ENCODE peak calls at places on chromosomes 13 and 19, in nine cellular contexts. P is colonic mucosa, M is esophagus squamous epithelium, I is heart left ventricle, N is brain microvascular endothelial cell, K is aorta, H is neuronal stem cell, Q is pancreas, L is mesenchymal stem cell. R is an unnamed sample.

GRCh38 chr13:113029487-113030258 is 60.7 kb downstream of the MCF2L start:
- DNase-seq in P (peak), M (no peak), I (no peak), N (no peak), K (no peak), H (peak), Q (peak), L (peak), R (peak)

GRCh38 chr19:49515767-49516166 is 3.3 kb downstream of the FCGRT start:
- DNase-seq in P (no peak), M (no peak), I (no peak), N (no peak), K (no peak), H (no peak), Q (no peak), L (peak), R (no peak)

GRCh38 chr13:96141032-96141431 is 51.1 kb downstream of the HS6ST3 start:
- DNase-seq in P (no peak), M (no peak), I (no peak), N (no peak), K (no peak), H (no peak), Q (no peak), L (peak), R (peak)

GRCh38 chr13:31385534-31385933 is 185.8 kb downstream of the B3GLCT start:
- DNase-seq in P (peak), M (no peak), I (no peak), N (no peak), K (no peak), H (no peak), Q (no peak), L (no peak), R (peak)

GRCh38 chr19:56839665-56840451 is 668 bp downstream of the PEG3 start:
- DNase-seq in P (peak), M (peak), I (peak), N (peak), K (peak), H (peak), Q (peak), L (no peak), R (peak)

GRCh38 chr13:113447596-113447995 is 5.7 kb downstream of the ADPRHL1 start:
- DNase-seq in P (no peak), M (no peak), I (no peak), N (no peak), K (no peak), H (no peak), Q (peak), L (no peak), R (no peak)

GRCh38 chr13:82571653-82572052 is 1310.6 kb downstream of the SLITRK1 start:
- DNase-seq in P (no peak), M (no peak), I (no peak), N (no peak), K (no peak), H (no peak), Q (no peak), L (no peak), R (no peak)

GRCh38 chr13:111203742-111204386 is 88.8 kb downstream of the ARHGEF7 start:
- DNase-seq in P (no peak), M (no peak), I (no peak), N (no peak), K (no peak), H (no peak), Q (no peak), L (no peak), R (no peak)

GRCh38 chr19:14686411-14686810 is 3.4 kb upstream of the ZNF333 start:
- DNase-seq in P (no peak), M (no peak), I (no peak), N (no peak), K (no peak), H (no peak), Q (no peak), L (peak), R (peak)

GRCh38 chr19:10424011-10424637 is 3.8 kb downstream of the PDE4A start:
- DNase-seq in P (peak), M (no peak), I (peak), N (peak), K (peak), H (peak), Q (peak), L (peak), R (peak)

GRCh38 chr13:62418872-62419271 is 1003.2 kb upstream of the PCDH20 start:
- DNase-seq in P (no peak), M (no peak), I (no peak), N (no peak), K (no peak), H (no peak), Q (no peak), L (no peak), R (peak)

GRCh38 chr13:98239156-98240076 is 62.3 kb upstream of the RNF113B start:
- DNase-seq in P (no peak), M (no peak), I (no peak), N (no peak), K (no peak), H (no peak), Q (no peak), L (no peak), R (no peak)

GRCh38 chr19:2291185-2291751 is 9.3 kb upstream of the PEAK3 start:
- DNase-seq in P (no peak), M (no peak), I (no peak), N (no peak), K (peak), H (peak), Q (no peak), L (no peak), R (no peak)

GRCh38 chr13:95485045-95485517 is 67.4 kb upstream of the CLDN10 start:
- DNase-seq in P (no peak), M (no peak), I (no peak), N (peak), K (no peak), H (no peak), Q (no peak), L (no peak), R (peak)

GRCh38 chr19:18271433-18271841 is 2.8 kb downstream of the IQCN start:
- DNase-seq in P (no peak), M (no peak), I (no peak), N (no peak), K (no peak), H (no peak), Q (no peak), L (peak), R (no peak)

GRCh38 chr19:38134538-38135149 is 89.4 kb downstream of the DPF1 start:
- DNase-seq in P (peak), M (no peak), I (no peak), N (peak), K (no peak), H (peak), Q (no peak), L (peak), R (peak)

GRCh38 chr13:98142427-98143156 is at the start of gene FARP1:
- DNase-seq in P (peak), M (no peak), I (peak), N (no peak), K (peak), H (peak), Q (peak), L (peak), R (peak)

GRCh38 chr19:4803736-4804695 is 12.5 kb downstream of the FEM1A start:
- DNase-seq in P (peak), M (no peak), I (peak), N (peak), K (no peak), H (peak), Q (peak), L (peak), R (peak)

GRCh38 chr13:92896842-92897241 is 329.8 kb upstream of the GPC6 start:
- DNase-seq in P (no peak), M (no peak), I (no peak), N (peak), K (no peak), H (peak), Q (no peak), L (peak), R (peak)

GRCh38 chr13:40673061-40673397 is 6.6 kb upstream of the FOXO1 start:
- DNase-seq in P (no peak), M (no peak), I (no peak), N (no peak), K (no peak), H (no peak), Q (no peak), L (no peak), R (no peak)

GRCh38 chr19:29587518-29587986 is 18.5 kb upstream of the POP4 start:
- DNase-seq in P (no peak), M (no peak), I (no peak), N (peak), K (no peak), H (no peak), Q (no peak), L (peak), R (no peak)

GRCh38 chr19:54654447-54655321 is 8.1 kb upstream of the LILRB4 start:
- DNase-seq in P (no peak), M (no peak), I (no peak), N (no peak), K (no peak), H (no peak), Q (no peak), L (no peak), R (peak)

GRCh38 chr19:57269515-57270250 is 10.6 kb upstream of the ZNF460 start:
- DNase-seq in P (no peak), M (no peak), I (no peak), N (peak), K (no peak), H (no peak), Q (no peak), L (peak), R (peak)

GRCh38 chr19:49438261-49438660 is 3.1 kb downstream of the SLC17A7 start:
- DNase-seq in P (no peak), M (no peak), I (no peak), N (no peak), K (no peak), H (no peak), Q (no peak), L (no peak), R (no peak)

GRCh38 chr13:51848674-51849073 is 3.7 kb upstream of the TMEM272 start:
- DNase-seq in P (no peak), M (no peak), I (no peak), N (no peak), K (no peak), H (no peak), Q (no peak), L (peak), R (no peak)

GRCh38 chr19:10219678-10220077 is 11.5 kb downstream of the S1PR2 start:
- DNase-seq in P (no peak), M (no peak), I (no peak), N (peak), K (no peak), H (no peak), Q (no peak), L (peak), R (peak)

GRCh38 chr13:28497143-28497876 is 2.4 kb upstream of the FLT1 start:
- DNase-seq in P (no peak), M (no peak), I (no peak), N (no peak), K (no peak), H (no peak), Q (no peak), L (no peak), R (no peak)

GRCh38 chr13:89343165-89343564 is 1672.0 kb downstream of the SLITRK5 start:
- DNase-seq in P (no peak), M (no peak), I (no peak), N (no peak), K (no peak), H (no peak), Q (no peak), L (no peak), R (no peak)

GRCh38 chr19:45211751-45212381 is 33.3 kb downstream of the BLOC1S3 start:
- DNase-seq in P (no peak), M (no peak), I (peak), N (no peak), K (peak), H (no peak), Q (peak), L (peak), R (no peak)
- H3K27ac ChIP-seq in P (no peak), M (peak), I (peak), N (no peak), K (no peak), H (no peak), Q (peak), L (no peak), R (no peak)

GRCh38 chr13:45464687-45465453 is at the start of gene COG3:
- DNase-seq in P (peak), M (peak), I (peak), N (peak), K (peak), H (peak), Q (peak), L (peak), R (peak)
- H3K4me3 ChIP-seq in P (peak), M (peak), I (peak), N (peak), K (peak), H (peak), Q (peak), L (peak), R (peak)

GRCh38 chr13:32426191-32426980 is 1.5 kb downstream of the N4BP2L1 start:
- DNase-seq in P (peak), M (no peak), I (peak), N (no peak), K (no peak), H (no peak), Q (no peak), L (peak), R (no peak)
- H3K27ac ChIP-seq in P (peak), M (peak), I (peak), N (no peak), K (peak), H (no peak), Q (peak), L (no peak), R (no peak)

GRCh38 chr13:99415851-99416331 is 85.4 kb upstream of the TM9SF2 start:
- DNase-seq in P (no peak), M (no peak), I (no peak), N (no peak), K (peak), H (no peak), Q (no peak), L (no peak), R (no peak)

GRCh38 chr13:99417151-99417820 is 84.0 kb upstream of the TM9SF2 start:
- DNase-seq in P (no peak), M (no peak), I (no peak), N (no peak), K (no peak), H (no peak), Q (no peak), L (no peak), R (peak)

GRCh38 chr13:99416411-99417121 is 84.7 kb upstream of the TM9SF2 start:
- DNase-seq in P (no peak), M (no peak), I (no peak), N (no peak), K (peak), H (no peak), Q (no peak), L (no peak), R (no peak)

GRCh38 chr13:99414048-99414995 is 87.0 kb upstream of the TM9SF2 start:
- DNase-seq in P (no peak), M (no peak), I (no peak), N (no peak), K (peak), H (no peak), Q (no peak), L (no peak), R (no peak)

GRCh38 chr13:99415014-99415650 is 86.1 kb upstream of the TM9SF2 start:
- DNase-seq in P (no peak), M (no peak), I (no peak), N (no peak), K (no peak), H (no peak), Q (no peak), L (no peak), R (no peak)
- H3K4me3 ChIP-seq in P (no peak), M (no peak), I (no peak), N (no peak), K (no peak), H (no peak), Q (no peak), L (no peak), R (no peak)

GRCh38 chr13:43664700-43665191 is 122.0 kb downstream of the ENOX1 start:
- DNase-seq in P (peak), M (no peak), I (peak), N (peak), K (no peak), H (no peak), Q (no peak), L (peak), R (peak)

GRCh38 chr13:43663474-43664090 is 123.2 kb downstream of the ENOX1 start:
- DNase-seq in P (no peak), M (no peak), I (no peak), N (no peak), K (no peak), H (no peak), Q (no peak), L (no peak), R (no peak)

GRCh38 chr13:43666403-43666802 is 120.4 kb downstream of the ENOX1 start:
- DNase-seq in P (peak), M (no peak), I (no peak), N (no peak), K (no peak), H (no peak), Q (no peak), L (no peak), R (no peak)

GRCh38 chr13:43665388-43665787 is 121.4 kb downstream of the ENOX1 start:
- DNase-seq in P (no peak), M (no peak), I (no peak), N (no peak), K (no peak), H (no peak), Q (no peak), L (no peak), R (no peak)

DNA sequence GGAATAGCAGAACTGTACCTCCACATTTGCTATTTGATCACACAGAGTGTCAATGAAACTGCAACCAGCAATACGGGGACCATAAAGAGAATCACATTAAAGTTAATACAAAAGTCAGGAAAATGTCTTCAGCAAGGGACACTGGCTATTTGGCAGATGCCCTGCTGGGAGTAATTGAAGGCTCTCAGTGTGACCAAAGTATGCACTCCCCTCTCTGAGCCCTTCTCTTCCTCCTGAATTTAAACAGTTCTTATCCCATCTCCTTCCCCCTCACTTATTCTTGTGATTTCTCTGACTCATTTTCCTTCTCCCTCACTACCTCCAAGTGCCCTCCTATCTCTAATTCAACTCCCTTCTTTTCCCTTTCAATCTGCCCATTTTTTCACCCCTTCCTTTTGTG is 117.7 kb downstream of the ENOX1 start:
- DNase-seq in P (no peak), M (no peak), I (no peak), N (no peak), K (no peak), H (no peak), Q (no peak), L (no peak), R (no peak)
- H3K27ac ChIP-seq in P (no peak), M (no peak), I (no peak), N (no peak), K (no peak), H (no peak), Q (no peak), L (no peak), R (no peak)

R was measured in A673.